ENCODE peak calls at places on chromosomes 11 and 22, in five cellular contexts. X is psoas muscle, S is cardiac fibroblast, N is endothelial cell, B is GM06990. W is an unnamed sample.

GRCh38 chr11:70220136-70220535 is 17.0 kb downstream of the FADD start:
- DNase-seq in X (no peak), S (no peak), N (no peak), B (no peak), W (no peak)

GRCh38 chr11:83061883-83062282 is 9.8 kb downstream of the RAB30 start:
- DNase-seq in X (no peak), S (no peak), N (no peak), B (peak; percentile 80), W (peak; percentile 62)

GRCh38 chr11:83724704-83725114 is 438.5 kb upstream of the CCDC90B start:
- DNase-seq in X (no peak), S (no peak), N (peak; percentile 16), B (no peak), W (no peak)

GRCh38 chr11:12496181-12497025 is 119.0 kb downstream of the PARVA start:
- DNase-seq in X (no peak), S (no peak), N (no peak), B (no peak), W (no peak)

GRCh38 chr11:68014157-68014965 is 4.2 kb downstream of the ALDH3B1 start:
- DNase-seq in X (no peak), S (peak; percentile 84), N (no peak), B (no peak), W (no peak)

GRCh38 chr11:121958978-121959340 is 157.1 kb downstream of the BLID start:
- DNase-seq in X (no peak), S (no peak), N (no peak), B (no peak), W (no peak)

GRCh38 chr11:62352355-62353336 is 15.4 kb downstream of the ASRGL1 start:
- DNase-seq in X (no peak), S (no peak), N (no peak), B (peak; percentile 28), W (peak; percentile 69)

GRCh38 chr11:78961186-78961782 is 386.6 kb upstream of the NARS2 start:
- DNase-seq in X (no peak), S (peak; percentile 47), N (peak; percentile 50), B (no peak), W (peak; percentile 25)

GRCh38 chr11:15073361-15074205 is at the start of gene CALCB:
- DNase-seq in X (no peak), S (peak; percentile 8), N (peak; percentile 33), B (no peak), W (no peak)

GRCh38 chr22:38795569-38795968 is 1.6 kb upstream of the DNAL4 start:
- DNase-seq in X (no peak), S (no peak), N (no peak), B (no peak), W (no peak)

GRCh38 chr11:79440451-79441158 is at the start of gene TENM4:
- DNase-seq in X (peak; percentile 76), S (peak; percentile 73), N (peak; percentile 45), B (peak; percentile 52), W (peak; percentile 54)

GRCh38 chr22:43925433-43926348 is 2.1 kb downstream of the PNPLA3 start:
- DNase-seq in X (peak; percentile 65), S (no peak), N (no peak), B (no peak), W (no peak)

GRCh38 chr11:12163181-12163841 is 52.9 kb downstream of the MICAL2 start:
- DNase-seq in X (no peak), S (peak; percentile 55), N (no peak), B (no peak), W (no peak)

GRCh38 chr11:95150977-95151684 is 61.5 kb downstream of the ENDOD1 start:
- DNase-seq in X (peak; percentile 92), S (peak; percentile 92), N (peak; percentile 88), B (peak; percentile 88), W (peak; percentile 90)
- TF ChIP-seq CTCF in X (peak; percentile 82), S (peak; percentile 79), N (peak; percentile 74), B (peak; percentile 81), W (peak; percentile 75)

GRCh38 chr11:134749040-134749586 is 337.1 kb upstream of the B3GAT1 start:
- DNase-seq in X (no peak), S (no peak), N (no peak), B (no peak), W (no peak)
- TF ChIP-seq CTCF in X (no peak), S (no peak), N (no peak), B (no peak), W (no peak)

GRCh38 chr22:19477321-19478085 is 1.5 kb downstream of the UFD1 start:
- DNase-seq in X (no peak), S (peak; percentile 41), N (no peak), B (no peak), W (no peak)
- TF ChIP-seq CTCF in X (no peak), S (peak; percentile 21), N (no peak), B (peak; percentile 18), W (no peak)

DNA sequence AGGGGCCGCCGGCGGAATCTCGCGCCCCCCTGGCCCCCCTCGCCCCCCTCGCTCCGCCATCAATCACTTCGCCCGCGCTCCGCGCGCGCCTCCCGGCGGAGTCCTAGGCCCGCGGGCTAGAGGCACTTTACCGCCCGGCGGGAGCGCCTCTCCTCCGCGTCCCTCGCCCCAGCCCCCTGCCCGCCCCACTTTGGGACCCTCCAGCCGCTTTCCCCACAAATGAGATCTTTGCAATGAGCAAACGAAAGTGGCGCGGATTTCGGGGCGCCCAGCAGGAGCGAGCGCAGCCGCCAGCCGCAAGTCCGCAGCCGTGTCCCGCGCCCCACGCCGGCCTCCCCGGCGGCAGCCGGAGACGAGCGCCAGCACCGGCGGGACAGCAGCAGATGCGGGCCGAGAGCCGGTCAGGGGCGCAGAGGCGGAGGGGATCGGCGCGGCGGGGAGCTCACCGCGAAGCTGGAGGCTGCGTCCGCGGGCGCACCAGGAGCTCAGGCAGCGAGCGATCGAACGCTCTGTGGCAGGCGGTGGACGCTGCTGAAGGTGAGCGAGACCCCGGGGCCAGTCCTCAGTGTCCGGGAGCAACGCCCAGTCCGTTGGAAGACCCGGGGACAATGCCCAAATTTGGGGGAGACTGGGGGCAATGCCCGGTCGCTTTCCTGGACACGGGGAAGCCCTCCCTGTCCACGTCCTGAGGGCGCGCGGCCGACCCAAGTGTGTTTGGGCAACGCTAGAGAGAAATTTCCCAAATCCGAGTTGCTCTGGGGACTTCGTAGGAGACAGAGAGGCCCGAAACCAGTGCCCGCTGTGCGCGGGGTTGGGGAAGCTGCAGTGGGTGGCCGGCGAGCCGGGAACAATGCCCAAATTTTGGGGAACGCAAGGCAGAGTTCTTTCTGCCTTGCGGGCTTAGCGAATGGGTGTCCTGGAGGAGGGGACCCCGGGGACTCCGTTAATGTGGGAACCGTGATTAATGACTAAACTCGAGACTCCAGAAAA is 1.5 kb upstream of the IGF2 start:
- DNase-seq in X (peak; percentile 44), S (no peak), N (no peak), B (no peak), W (no peak)
- TF ChIP-seq CTCF in X (no peak), S (no peak), N (no peak), B (no peak), W (no peak)

GRCh38 chr11:110349109-110349996 is 52.9 kb upstream of the RDX start:
- DNase-seq in X (no peak), S (no peak), N (no peak), B (peak; percentile 68), W (peak; percentile 65)
- TF ChIP-seq CTCF in X (no peak), S (no peak), N (no peak), B (no peak), W (no peak)

DNA sequence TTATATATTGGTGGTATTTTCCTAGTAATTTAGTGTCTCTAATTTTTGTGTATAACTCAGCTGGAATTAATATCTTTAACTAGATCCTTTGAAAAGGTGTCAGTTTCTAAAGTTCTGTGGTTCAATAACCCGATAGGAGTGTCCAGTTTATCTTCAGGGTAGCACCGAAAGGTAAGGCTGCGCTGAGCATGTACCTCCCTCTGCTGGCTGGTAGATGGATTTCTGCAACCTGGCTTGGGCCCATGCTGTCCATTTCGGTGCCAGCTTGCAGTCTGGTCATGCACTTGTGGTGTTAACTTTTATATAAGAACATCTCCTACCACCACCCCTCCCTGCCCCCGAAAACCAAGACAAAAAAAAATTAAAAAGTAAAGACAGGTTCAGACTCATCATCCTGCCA is 24.7 kb downstream of the EXT2 start:
- DNase-seq in X (peak; percentile 69), S (peak; percentile 30), N (peak; percentile 10), B (no peak), W (no peak)
- TF ChIP-seq CTCF in X (peak; percentile 55), S (peak; percentile 46), N (no peak), B (peak; percentile 10), W (no peak)

W was measured in GM20000.